ENCODE peak calls at places on chromosomes 4 and X, in six cellular contexts. K is psoas muscle, E is progenitor cell of endocrine pancreas, P is tibial artery, D is lower lobe of right lung, I is lung. Y is an unnamed sample.
A peak's percentile ranks its signal among the peaks of the same experiment; 100 is the strongest.

GRCh38 chr4:13640149-13640671 is 12.7 kb upstream of the BOD1L1 start:
- DNase-seq in E (no peak), I (no peak), D (no peak), K (no peak), P (peak; percentile 68), Y (no peak)

GRCh38 chrX:48715066-48715465 is 18.5 kb downstream of the SUV39H1 start:
- DNase-seq in K (no peak), D (no peak), I (no peak), E (no peak), P (no peak), Y (no peak)

GRCh38 chr4:173545440-173545839 is 15.4 kb upstream of the HAND2 start:
- DNase-seq in K (no peak), D (no peak), P (no peak), E (no peak), I (no peak), Y (no peak)

GRCh38 chrX:39196192-39197102 is 395.2 kb downstream of the MID1IP1 start:
- DNase-seq in E (no peak), I (no peak), P (no peak), K (no peak), D (no peak), Y (peak; percentile 69)

GRCh38 chr4:126306152-126306869 is 991.6 kb downstream of the FAT4 start:
- DNase-seq in P (peak; percentile 77), D (no peak), I (no peak), K (no peak), E (no peak), Y (no peak)

GRCh38 chr4:19806865-19807264 is 444.8 kb upstream of the SLIT2 start:
- DNase-seq in E (no peak), D (no peak), P (no peak), I (no peak), K (no peak), Y (no peak)

GRCh38 chrX:29466441-29466840 is 748.9 kb upstream of the MAGEB2 start:
- DNase-seq in P (no peak), D (no peak), I (no peak), K (no peak), E (no peak), Y (no peak)

GRCh38 chr4:185112104-185112503 is 31.0 kb upstream of the SLC25A4 start:
- DNase-seq in K (no peak), D (no peak), E (no peak), P (no peak), I (peak; percentile 57), Y (no peak)

GRCh38 chr4:1045193-1045594 is 33.8 kb downstream of the FGFRL1 start:
- DNase-seq in P (peak; percentile 64), E (no peak), I (no peak), D (peak; percentile 40), K (peak; percentile 41), Y (no peak)

GRCh38 chr4:1243451-1244080 is 5.4 kb downstream of the CTBP1 start:
- DNase-seq in K (peak; percentile 61), E (peak; percentile 8), P (peak; percentile 58), D (no peak), I (no peak), Y (no peak)

GRCh38 chr4:45629717-45630116 is 494.1 kb downstream of the GABRG1 start:
- DNase-seq in E (no peak), K (no peak), I (no peak), P (no peak), D (no peak), Y (no peak)

GRCh38 chrX:64202808-64203320 is 2.6 kb downstream of the AMER1 start:
- DNase-seq in K (no peak), I (no peak), E (no peak), D (no peak), P (no peak), Y (no peak)

GRCh38 chr4:72351521-72351920 is 217.5 kb downstream of the ADAMTS3 start:
- DNase-seq in P (no peak), K (no peak), D (no peak), I (no peak), E (no peak), Y (no peak)

GRCh38 chrX:144379156-144379555 is 495.3 kb downstream of the UBE2NL start:
- DNase-seq in K (no peak), D (no peak), P (no peak), I (no peak), E (no peak), Y (no peak)

GRCh38 chr4:155638195-155638960 is 28.3 kb upstream of the GUCY1A1 start:
- DNase-seq in K (no peak), I (no peak), E (no peak), P (no peak), D (no peak), Y (no peak)

GRCh38 chrX:68415289-68415688 is 18.0 kb downstream of the OPHN1 start:
- DNase-seq in E (no peak), I (no peak), P (no peak), K (peak; percentile 70), D (no peak), Y (no peak)

DNA sequence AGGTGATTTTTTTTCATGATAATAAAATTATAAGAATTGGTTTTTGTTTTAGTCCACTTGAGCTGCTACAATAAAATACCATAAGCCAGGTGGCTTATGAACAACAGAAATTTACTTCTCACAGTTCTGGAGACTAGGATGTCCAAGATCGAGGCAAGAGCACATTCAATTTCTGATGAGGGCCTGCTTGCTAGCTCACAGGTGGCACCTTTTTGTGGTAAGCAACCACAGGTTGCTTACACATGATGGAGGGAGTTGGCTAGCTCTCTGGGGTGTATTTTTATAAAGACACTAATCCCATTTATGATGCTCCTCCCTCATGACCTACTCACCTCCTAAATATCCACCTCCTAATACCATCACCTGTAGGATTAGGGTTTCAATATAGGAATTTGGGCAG is 1248.5 kb upstream of the TENM3 start:
- DNase-seq in E (no peak), K (no peak), P (no peak), D (no peak), I (no peak), Y (no peak)
- TF ChIP-seq CTCF in E (no peak), K (no peak), P (no peak), D (no peak), I (no peak), Y (no peak)

DNA sequence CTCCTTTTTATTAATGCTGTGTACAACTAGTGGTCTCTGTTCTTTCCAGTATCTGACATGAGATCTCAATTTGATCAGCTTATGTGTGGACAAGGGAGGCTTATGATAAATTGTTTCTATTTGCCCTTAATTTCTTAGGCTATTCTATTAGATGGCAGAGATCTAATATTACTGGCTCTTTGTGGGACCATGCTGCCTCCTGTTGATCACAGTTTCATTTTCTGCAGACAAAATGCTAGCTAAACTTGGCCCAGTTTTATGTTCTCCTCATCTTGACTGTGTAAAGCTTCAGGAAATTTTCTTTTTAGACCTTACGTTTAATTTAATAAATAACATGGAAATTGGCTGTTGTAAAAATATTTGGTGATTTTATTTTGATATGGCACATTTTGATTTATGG is 627.1 kb upstream of the AADAT start:
- DNase-seq in K (no peak), E (no peak), I (no peak), D (no peak), P (no peak), Y (no peak)
- TF ChIP-seq CTCF in K (no peak), E (no peak), I (no peak), D (no peak), P (no peak), Y (no peak)

GRCh38 chr4:163378661-163379060 is 35.0 kb downstream of the NPY5R start:
- DNase-seq in E (no peak), K (no peak), D (no peak), I (no peak), P (no peak), Y (no peak)
- TF ChIP-seq CTCF in E (no peak), K (no peak), D (no peak), I (no peak), P (no peak), Y (no peak)

DNA sequence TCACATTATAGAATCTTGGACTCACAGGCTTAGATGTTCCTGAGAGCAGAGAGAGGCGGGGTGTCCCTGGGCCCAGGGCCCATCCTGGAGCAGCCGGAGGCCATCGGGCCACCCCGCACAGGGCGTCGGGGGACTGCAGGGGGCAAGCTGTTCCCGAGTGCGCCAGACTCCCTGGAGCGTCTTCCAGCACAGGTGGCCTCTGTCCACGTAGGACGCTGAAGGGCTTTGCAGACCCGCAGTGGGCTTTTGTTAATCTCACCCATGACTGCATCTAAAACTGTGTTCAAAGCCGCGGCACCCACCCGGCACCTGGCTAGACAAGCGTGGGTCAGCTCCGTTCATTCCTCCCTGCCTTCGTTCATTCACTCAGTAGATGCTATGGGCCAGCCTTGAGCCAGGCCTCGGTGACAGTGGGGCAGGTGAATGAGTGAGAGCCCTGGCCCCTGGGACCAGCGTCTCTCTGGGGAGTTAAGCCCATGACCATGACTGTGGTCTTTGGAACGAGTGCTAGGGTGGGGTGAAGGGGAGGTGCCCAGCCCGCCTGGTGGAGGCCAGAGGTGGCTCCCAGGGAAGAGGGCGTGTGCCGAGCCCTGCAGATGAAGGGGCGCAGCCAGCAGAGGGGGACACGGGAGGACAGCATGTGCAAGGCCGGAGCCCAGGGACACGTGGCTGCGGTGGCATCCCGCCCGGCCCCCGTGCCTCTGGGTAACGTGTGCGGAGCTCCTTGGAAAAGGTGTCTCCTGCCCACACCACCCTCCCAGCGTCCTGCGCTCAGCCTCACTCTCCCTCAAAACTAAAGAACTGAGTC is 98.3 kb downstream of the HMX1 start:
- DNase-seq in E (no peak), D (peak; percentile 35), K (peak; percentile 40), I (no peak), P (peak; percentile 53), Y (no peak)
- TF ChIP-seq CTCF in E (no peak), D (no peak), K (no peak), I (no peak), P (no peak), Y (no peak)

GRCh38 chr4:26061248-26061986 is 147.4 kb downstream of the SMIM20 start:
- DNase-seq in E (no peak), I (no peak), P (no peak), K (no peak), D (no peak), Y (peak; percentile 44)
- TF ChIP-seq CTCF in E (peak; percentile 61), I (peak; percentile 21), P (no peak), K (peak; percentile 30), D (peak; percentile 46), Y (peak; percentile 50)

GRCh38 chrX:42707742-42708141 is 70.2 kb downstream of the PPP1R2C start:
- DNase-seq in K (no peak), D (no peak), I (no peak), E (no peak), P (no peak), Y (no peak)
- TF ChIP-seq CTCF in K (no peak), D (no peak), I (no peak), E (no peak), P (no peak), Y (no peak)

DNA sequence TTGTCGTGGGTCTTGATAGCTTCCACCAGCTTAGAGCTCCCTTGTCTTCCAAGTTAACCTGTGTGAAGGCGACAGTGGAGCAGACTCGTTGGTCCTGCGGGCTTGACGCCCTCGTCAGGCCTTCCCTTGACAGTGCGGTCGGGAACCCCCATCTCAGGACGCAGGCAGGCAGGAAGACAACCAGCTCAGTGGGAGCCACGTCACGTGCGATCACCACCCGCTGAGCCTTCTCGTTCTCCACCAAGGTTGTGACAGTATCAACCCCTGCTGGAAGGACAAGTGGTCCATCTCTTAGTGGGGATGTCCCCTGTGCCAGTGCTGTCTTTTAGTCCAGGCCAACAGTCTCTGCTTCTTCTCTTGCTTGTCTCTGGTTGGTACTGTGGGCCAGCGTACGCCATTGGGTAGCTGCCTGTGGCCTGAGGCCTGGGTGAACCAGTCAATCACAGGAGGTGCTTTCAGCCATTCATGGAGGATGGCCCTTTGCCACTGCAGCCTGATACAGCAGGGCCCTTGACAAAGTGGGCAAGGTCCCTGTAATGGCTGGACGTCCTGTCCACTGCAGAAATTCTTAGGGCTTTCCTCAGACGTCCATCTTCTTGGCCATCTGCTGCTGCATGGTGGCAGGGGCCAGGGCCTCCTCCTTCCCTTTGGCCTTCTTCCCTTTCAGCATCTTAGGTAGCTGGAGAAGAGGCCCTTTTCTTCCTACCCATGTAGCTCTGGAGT is 31.4 kb downstream of the RGS12 start:
- DNase-seq in D (no peak), K (no peak), P (peak; percentile 34), I (no peak), E (no peak), Y (no peak)
- TF ChIP-seq CTCF in D (no peak), K (no peak), P (no peak), I (no peak), E (no peak), Y (no peak)

Y was measured in activated CD8-positive, alpha-beta T cell treated with anti-CD3 and anti-CD28 coated beads for 36 hours.